ENCODE peak calls at places on chromosomes 13 and 19, in nine cellular contexts. A is choroid plexus epithelial cell, E is NB4, F is adrenal gland, H is fibroblast of the aortic adventitia, Z is transverse colon, G is mucosa of descending colon, R is OCI-LY7, C is dorsolateral prefrontal cortex. S is an unnamed sample.
A peak's percentile ranks its signal among the peaks of the same experiment; 100 is the strongest.

GRCh38 chr19:12789904-12790619 is 1.2 kb upstream of the JUNB start:
- DNase-seq in H (peak; percentile 94), A (peak; percentile 99), Z (peak; percentile 97), E (peak; percentile 99), C (peak; percentile 95), G (peak; percentile 98), F (peak; percentile 98), R (peak; percentile 95), S (no peak)

GRCh38 chr19:49556412-49557398 is 23.7 kb downstream of the NOSIP start:
- DNase-seq in R (no peak), G (peak; percentile 68), C (no peak), Z (no peak), A (no peak), F (peak; percentile 88), E (no peak), H (no peak), S (no peak)

GRCh38 chr13:114286808-114287207 is 5.4 kb downstream of the UPF3A start:
- DNase-seq in R (no peak), E (no peak), F (no peak), G (no peak), C (no peak), A (peak; percentile 28), Z (no peak), H (no peak), S (no peak)

GRCh38 chr13:51223284-51224270 is 1.4 kb downstream of the FAM124A start:
- DNase-seq in R (no peak), A (no peak), G (no peak), H (no peak), E (no peak), Z (no peak), F (no peak), C (peak; percentile 62), S (no peak)

GRCh38 chr19:2327773-2328400 is 499 bp downstream of the LSM7 start:
- DNase-seq in Z (peak; percentile 58), E (peak; percentile 91), F (peak; percentile 49), A (peak; percentile 94), R (peak; percentile 89), C (no peak), H (peak; percentile 66), G (no peak), S (peak; percentile 54)

GRCh38 chr13:109145631-109146030 is 516.2 kb downstream of the MYO16 start:
- DNase-seq in Z (peak; percentile 30), E (peak; percentile 82), G (no peak), C (no peak), R (peak; percentile 50), A (peak; percentile 94), F (peak; percentile 52), H (peak; percentile 78), S (no peak)

GRCh38 chr13:108533842-108534241 is 95.6 kb upstream of the MYO16 start:
- DNase-seq in C (no peak), A (no peak), R (no peak), G (no peak), Z (no peak), E (no peak), F (no peak), H (no peak), S (no peak)

GRCh38 chr13:41428155-41428554 is 29.2 kb upstream of the RGCC start:
- DNase-seq in C (no peak), A (no peak), Z (no peak), F (no peak), E (no peak), R (no peak), H (no peak), G (no peak), S (no peak)

GRCh38 chr13:112483299-112483698 is 104.7 kb downstream of the TUBGCP3 start:
- DNase-seq in H (no peak), A (no peak), G (no peak), E (no peak), C (no peak), Z (no peak), R (no peak), F (no peak), S (no peak)

GRCh38 chr19:5987077-5987818 is 9.3 kb upstream of the RANBP3 start:
- DNase-seq in R (peak; percentile 79), Z (peak; percentile 88), C (peak; percentile 82), A (peak; percentile 90), F (peak; percentile 77), H (peak; percentile 88), G (no peak), E (peak; percentile 61), S (peak; percentile 86)

GRCh38 chr19:56538761-56539263 is at the start of gene ZFP28:
- DNase-seq in F (peak; percentile 81), Z (peak; percentile 81), G (peak; percentile 82), C (no peak), A (no peak), R (no peak), E (no peak), H (no peak), S (no peak)

GRCh38 chr19:56538254-56538760 is 441 bp upstream of the ZFP28 start:
- DNase-seq in G (peak; percentile 92), A (peak; percentile 94), H (peak; percentile 86), F (peak; percentile 94), Z (peak; percentile 89), C (peak; percentile 94), R (no peak), E (peak; percentile 73), S (peak; percentile 83)

GRCh38 chr19:56537442-56537841 is 1.3 kb upstream of the ZFP28 start:
- DNase-seq in H (no peak), Z (no peak), F (no peak), E (no peak), C (no peak), A (no peak), R (no peak), G (no peak), S (no peak)
- H3K4me3 ChIP-seq in H (peak overlapping the region; percentile 85), Z (no peak overlapping the region), F (no peak overlapping the region), E (peak overlapping the region; percentile 35), C (peak overlapping the region; percentile 79), A (no peak overlapping the region), R (no peak overlapping the region), G (no peak overlapping the region), S (peak overlapping the region; percentile 64)

DNA sequence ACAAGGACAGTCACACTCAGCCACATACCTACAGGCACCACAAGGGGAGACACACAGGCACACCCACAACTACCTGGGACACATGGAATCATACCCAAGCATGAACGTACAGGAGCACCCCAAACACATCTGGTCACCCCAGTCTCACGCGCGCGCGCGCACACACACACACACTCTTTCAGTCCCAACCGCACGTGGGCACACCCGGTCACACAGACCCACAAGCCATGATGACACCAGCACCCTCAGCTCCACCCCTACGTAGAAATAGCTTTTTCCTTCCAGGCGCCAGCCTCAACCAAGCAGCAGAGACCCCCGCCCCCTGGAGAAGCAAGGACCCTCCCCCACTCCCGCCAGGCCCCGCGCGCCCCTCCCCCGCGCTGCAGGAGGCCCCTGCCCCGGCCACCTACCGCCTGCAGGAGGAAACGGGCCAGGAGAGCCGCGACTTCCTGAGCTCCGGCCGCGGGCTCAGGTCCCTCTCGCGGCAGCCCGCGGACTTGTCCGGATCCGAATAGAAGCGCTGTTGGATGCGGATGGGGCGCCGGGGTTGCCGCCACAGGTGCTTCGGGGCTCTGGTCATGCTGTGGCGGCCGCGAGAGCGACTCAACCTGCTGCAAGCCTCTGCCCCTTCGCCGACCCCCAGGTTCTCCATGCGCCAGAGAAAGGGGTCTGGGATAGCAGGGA is 6.4 kb upstream of the PDE4C start:
- DNase-seq in E (no peak), H (no peak), C (no peak), F (no peak), Z (no peak), A (no peak), G (no peak), R (no peak), S (no peak)
- TF ChIP-seq CTCF in E (no peak), H (peak; percentile 8), C (no peak), F (no peak), Z (no peak), A (peak; percentile 1), G (no peak), R (no peak), S (no peak)

GRCh38 chr19:35902870-35903475 is 644 bp downstream of the HCST start:
- DNase-seq in G (no peak), H (no peak), C (no peak), R (no peak), Z (no peak), E (no peak), F (no peak), A (no peak), S (no peak)

GRCh38 chr19:35903550-35904179 is 1.3 kb downstream of the HCST start:
- DNase-seq in R (peak; percentile 96), Z (peak; percentile 86), C (peak; percentile 60), H (peak; percentile 27), A (peak; percentile 62), F (peak; percentile 80), G (peak; percentile 96), E (peak; percentile 96), S (no peak)

GRCh38 chr19:35899547-35900214 is 659 bp downstream of the NFKBID start:
- DNase-seq in C (peak; percentile 80), A (peak; percentile 86), Z (peak; percentile 89), E (peak; percentile 81), H (peak; percentile 76), R (peak; percentile 94), F (peak; percentile 77), G (peak; percentile 93), S (peak; percentile 51)

GRCh38 chr19:35901055-35901644 is 810 bp upstream of the NFKBID start:
- DNase-seq in R (no peak), E (no peak), A (peak; percentile 37), Z (no peak), F (no peak), G (peak; percentile 55), C (no peak), H (peak; percentile 59), S (no peak)

DNA sequence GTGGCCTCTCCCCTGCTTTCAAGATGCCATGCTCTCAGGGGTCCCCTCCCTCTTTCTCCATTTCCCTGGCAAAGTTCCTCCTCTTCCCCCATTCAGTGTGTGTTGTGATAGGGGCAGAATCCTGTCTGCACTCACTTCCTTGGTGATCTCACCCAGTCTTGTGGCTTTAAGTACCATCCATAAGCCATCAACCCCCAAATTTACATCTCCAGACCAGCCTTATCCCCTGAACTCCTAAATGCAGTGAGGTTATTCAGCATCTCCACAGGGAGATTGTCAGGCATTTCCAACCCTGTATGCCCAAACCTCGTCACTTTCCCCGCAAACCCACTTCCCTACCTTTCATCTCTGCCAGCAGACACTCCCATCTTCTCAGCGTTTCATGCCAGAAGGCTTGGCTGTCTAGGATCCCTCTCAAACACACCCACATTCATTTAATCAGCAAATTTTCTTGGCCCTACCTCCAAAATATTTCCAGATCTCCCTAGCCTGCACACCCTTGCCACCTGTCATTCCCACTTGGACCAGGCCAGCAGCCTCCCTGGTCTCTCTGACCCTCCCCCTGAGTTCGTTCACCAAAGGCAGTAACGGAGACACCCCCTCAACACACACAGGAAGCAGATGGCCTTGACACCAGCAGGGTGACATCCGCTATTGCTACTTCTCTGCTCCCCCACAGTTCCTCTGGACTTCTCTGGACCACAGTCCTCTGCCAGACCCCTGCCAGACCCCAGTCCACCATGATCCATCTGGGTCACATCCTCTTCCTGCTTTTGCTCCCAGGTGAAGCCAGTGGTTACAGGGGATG is at the start of gene HCST:
- DNase-seq in E (peak; percentile 81), Z (peak; percentile 30), G (peak; percentile 55), A (no peak), C (no peak), H (peak; percentile 65), R (peak; percentile 77), F (peak; percentile 38), S (no peak)
- H3K4me3 ChIP-seq in E (peak within 1 kb of the TSS; percentile 40), Z (no peak within 1 kb of the TSS), G (no peak within 1 kb of the TSS), A (peak within 1 kb of the TSS; percentile 48), C (peak within 1 kb of the TSS; percentile 75), H (no peak within 1 kb of the TSS), R (peak within 1 kb of the TSS; percentile 77), F (no peak within 1 kb of the TSS), S (peak within 1 kb of the TSS; percentile 43)

DNA sequence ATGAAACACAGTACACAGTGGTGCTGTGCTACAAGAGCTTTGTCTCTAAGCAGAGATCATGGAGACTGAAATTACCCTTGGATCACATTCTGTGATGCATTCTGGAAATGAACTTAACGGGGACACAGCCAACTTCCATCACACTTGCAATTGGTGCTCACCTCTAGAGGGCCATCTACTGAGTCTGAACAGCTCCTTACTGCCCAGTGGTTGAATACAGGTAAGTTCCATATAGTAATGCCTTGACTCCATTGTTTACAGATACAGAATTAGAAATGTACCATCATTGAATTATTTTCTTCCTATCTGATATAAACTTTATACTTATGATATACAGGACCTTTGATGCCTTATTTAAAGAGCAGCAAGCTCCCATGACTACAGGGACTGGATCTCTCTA is 686.4 kb downstream of the PCDH9 start:
- DNase-seq in E (peak; percentile 13), Z (no peak), C (no peak), F (no peak), R (peak; percentile 40), A (no peak), G (no peak), H (no peak), S (no peak)
- TF ChIP-seq CTCF in E (peak; percentile 15), Z (no peak), C (no peak), F (no peak), R (peak; percentile 70), A (peak; percentile 30), G (no peak), H (peak; percentile 1), S (peak; percentile 35)